ENCODE peak calls at places on chromosomes 16 and 17, in seven cellular contexts. S is HCT116, U is SK-N-SH, H is endothelial cell of umbilical vein, E is prostate gland, L is stomach, W is K562. Q is an unnamed sample. For H3K4me1, the result is how much of the 10 kb centered on the place peaks cover.

GRCh38 chr17:79026345-79027273 is 2.6 kb downstream of the C1QTNF1 start:
- DNase-seq in S (peak), W (no peak), E (no peak), L (peak), H (no peak), U (peak), Q (peak)

GRCh38 chr16:26546573-26546972 is 520.2 kb upstream of the C16orf82 start:
- DNase-seq in H (no peak), E (no peak), S (no peak), U (no peak), W (no peak), L (no peak), Q (no peak)

GRCh38 chr16:58157239-58157638 is 28.1 kb upstream of the CFAP20 start:
- DNase-seq in H (no peak), W (no peak), L (no peak), S (no peak), U (no peak), E (no peak), Q (no peak)

GRCh38 chr17:38656959-38657823 is 17.6 kb downstream of the EPOP start:
- DNase-seq in E (no peak), S (no peak), H (no peak), W (no peak), L (no peak), U (no peak), Q (no peak)

GRCh38 chr16:50354629-50355456 is 13.9 kb downstream of the BRD7 start:
- DNase-seq in S (no peak), U (peak), W (peak), E (no peak), L (no peak), H (peak), Q (no peak)

GRCh38 chr16:84582958-84583516 is 34.8 kb downstream of the COTL1 start:
- DNase-seq in L (no peak), H (no peak), S (no peak), W (no peak), E (no peak), U (no peak), Q (no peak)

GRCh38 chr17:28974451-28974850 is 23.1 kb upstream of the PHF12 start:
- DNase-seq in W (peak), H (no peak), U (no peak), L (no peak), S (no peak), E (no peak), Q (no peak)

GRCh38 chr17:63274156-63274555 is 171.9 kb downstream of the CYB561 start:
- DNase-seq in S (peak), W (no peak), L (no peak), U (no peak), H (no peak), E (no peak), Q (no peak)

GRCh38 chr17:18261146-18261515 is 669 bp downstream of the MIEF2 start:
- DNase-seq in S (no peak), H (peak), L (peak), U (peak), W (peak), E (peak), Q (peak)

GRCh38 chr17:48831549-48831883 is 681 bp downstream of the CALCOCO2 start:
- DNase-seq in U (no peak), L (no peak), E (no peak), S (no peak), H (no peak), W (no peak), Q (no peak)

GRCh38 chr17:37220609-37220953 is 155.2 kb upstream of the C17orf78 start:
- DNase-seq in W (no peak), L (no peak), E (no peak), S (peak), H (peak), U (peak), Q (peak)

GRCh38 chr17:39928868-39929651 is 1.5 kb downstream of the LRRC3C start:
- DNase-seq in S (peak), H (peak), E (no peak), U (no peak), W (no peak), L (no peak), Q (no peak)

GRCh38 chr17:73706858-73707257 is 62.6 kb upstream of the SDK2 start:
- DNase-seq in U (no peak), L (no peak), W (no peak), H (no peak), E (peak), S (no peak), Q (no peak)

GRCh38 chr16:11658896-11659708 is 9.2 kb upstream of the SNN start:
- DNase-seq in H (no peak), L (no peak), S (no peak), U (no peak), W (no peak), E (no peak), Q (no peak)

GRCh38 chr17:62706598-62707424 is 79.3 kb downstream of the MRC2 start:
- DNase-seq in U (no peak), H (no peak), W (no peak), L (no peak), S (no peak), E (no peak), Q (no peak)

GRCh38 chr17:73350864-73351263 is 39.1 kb upstream of the CDC42EP4 start:
- DNase-seq in E (no peak), L (no peak), W (no peak), S (no peak), H (no peak), U (no peak), Q (no peak)

GRCh38 chr17:79561486-79562116 is 49.2 kb downstream of the RBFOX3 start:
- DNase-seq in L (no peak), W (no peak), E (no peak), U (no peak), H (no peak), S (no peak), Q (no peak)

GRCh38 chr16:76946879-76947278 is 244.1 kb upstream of the MON1B start:
- DNase-seq in L (no peak), U (peak), W (peak), S (peak), E (peak), H (no peak), Q (no peak)

GRCh38 chr16:1884155-1884760 is 12.3 kb upstream of the MEIOB start:
- DNase-seq in E (no peak), S (peak), H (peak), W (peak), L (no peak), U (peak), Q (peak)

GRCh38 chr16:54284931-54285413 is 1.6 kb downstream of the IRX3 start:
- DNase-seq in H (no peak), U (peak), S (no peak), W (no peak), L (no peak), E (no peak), Q (no peak)

GRCh38 chr17:3973498-3974137 is 9.4 kb upstream of the ATP2A3 start:
- DNase-seq in S (no peak), W (no peak), L (no peak), E (no peak), H (no peak), U (peak), Q (no peak)

GRCh38 chr17:64780096-64781012 is 118.2 kb upstream of the SMURF2 start:
- DNase-seq in L (peak), H (peak), U (peak), E (peak), S (peak), W (no peak), Q (peak)

GRCh38 chr16:2090819-2091721 is 43.3 kb downstream of the TSC2 start:
- DNase-seq in E (peak), W (peak), U (peak), S (peak), L (peak), H (peak), Q (peak)

GRCh38 chr16:23865853-23866252 is 30.1 kb downstream of the PRKCB start:
- DNase-seq in H (no peak), E (no peak), L (no peak), S (no peak), U (no peak), W (no peak), Q (no peak)

GRCh38 chr17:8384801-8385335 is 1.9 kb upstream of the RPL26 start:
- DNase-seq in U (no peak), S (peak), W (no peak), L (no peak), H (peak), E (no peak), Q (no peak)

GRCh38 chr17:17494499-17495447 is 1.4 kb downstream of the RASD1 start:
- DNase-seq in E (peak), U (no peak), H (peak), S (no peak), L (peak), W (no peak), Q (peak)

DNA sequence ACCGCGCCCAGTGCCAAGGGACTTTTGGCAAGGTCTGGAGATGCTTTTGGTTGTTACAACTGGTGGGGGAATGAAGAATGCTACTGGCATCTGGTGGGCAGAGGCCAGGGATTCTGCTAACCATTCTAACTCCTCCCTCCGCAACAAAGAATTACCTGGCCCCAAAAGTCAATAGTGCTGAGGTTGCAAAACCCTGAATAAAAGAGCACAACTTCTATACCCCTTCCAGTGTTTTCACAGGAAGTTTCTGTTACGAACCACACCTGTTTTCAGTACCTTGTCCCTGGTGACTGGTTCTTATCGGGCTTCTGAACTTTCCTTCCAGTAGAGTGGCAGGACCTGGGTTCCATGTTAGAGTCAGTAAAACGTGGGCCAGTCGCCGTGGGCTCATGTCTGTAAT is 17.3 kb downstream of the ABAT start:
- DNase-seq in L (no peak), S (no peak), H (no peak), E (no peak), W (no peak), U (no peak), Q (no peak)
- H3K4me3 ChIP-seq in L (no peak), S (no peak), H (no peak), E (no peak), W (no peak), U (no peak), Q (no peak)

DNA sequence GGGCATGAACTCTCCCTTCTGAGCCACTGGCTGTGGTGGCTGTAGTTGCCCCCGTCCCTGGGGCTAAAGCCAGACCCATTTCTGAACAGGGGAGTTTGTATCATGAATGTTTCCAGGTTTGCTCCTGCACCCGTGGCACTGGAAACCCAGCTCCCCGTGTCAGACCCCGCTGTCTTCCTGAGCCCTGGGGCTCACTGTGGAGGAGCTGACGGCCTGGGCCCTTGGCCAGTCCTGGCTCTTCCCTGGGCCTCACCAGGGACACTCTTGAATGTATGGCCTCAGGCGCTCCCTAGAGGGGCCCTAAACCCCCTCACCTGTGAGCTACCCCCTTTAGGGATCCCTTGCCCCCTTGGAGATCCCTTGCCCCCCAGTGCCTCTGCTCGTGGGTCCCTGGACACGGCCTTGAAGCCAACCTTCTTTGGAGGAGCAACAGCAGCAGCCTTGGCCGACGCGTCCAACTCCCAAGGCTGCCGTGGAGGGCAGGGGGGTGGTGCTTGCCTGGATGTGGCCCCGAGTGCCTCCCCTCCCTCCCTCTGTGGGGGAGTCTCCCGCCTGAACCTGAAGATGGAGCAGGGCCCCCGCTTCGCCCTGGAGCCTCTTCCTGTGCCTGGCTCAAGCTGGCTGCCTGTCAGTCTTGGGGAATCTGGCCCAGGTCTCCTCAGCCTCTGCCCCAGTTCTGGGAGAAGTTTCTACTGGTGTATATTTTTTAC is 15.9 kb downstream of the CASKIN2 start:
- DNase-seq in E (no peak), W (peak), H (no peak), U (peak), L (no peak), S (no peak), Q (no peak)
- H3K4me1 ChIP-seq in E (under half), W (half or more), H (under half), U (under half), L (under half), S (under half), Q (under half)

GRCh38 chr17:53058031-53058430 is 764.7 kb upstream of the KIF2B start:
- DNase-seq in U (no peak), L (no peak), S (no peak), E (no peak), H (no peak), W (no peak), Q (no peak)

DNA sequence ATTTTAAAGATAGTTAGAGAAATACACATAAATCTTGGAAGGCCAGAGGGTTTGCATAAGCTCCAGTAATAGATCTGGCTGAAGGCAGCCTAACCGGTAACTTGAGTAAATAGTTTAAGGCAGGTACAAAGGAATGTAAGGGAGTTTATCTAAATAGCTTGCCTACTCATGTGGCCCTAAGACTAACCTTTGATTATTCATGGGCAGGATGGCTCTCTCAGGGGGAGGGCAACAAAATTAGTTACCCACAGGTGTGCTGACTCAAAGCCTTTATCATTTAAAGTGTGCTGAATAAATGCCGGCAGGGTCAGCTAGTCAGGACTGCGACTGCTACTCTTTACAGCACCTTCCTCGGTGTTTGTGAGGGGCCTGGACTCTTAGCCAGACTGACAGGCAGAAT is 761.3 kb upstream of the KIF2B start:
- DNase-seq in L (no peak), H (no peak), W (no peak), E (no peak), U (no peak), S (no peak), Q (no peak)
- TF ChIP-seq POLR2AphosphoS5 in L (no peak), H (no peak), W (no peak), E (no peak), U (no peak), S (no peak), Q (no peak)

GRCh38 chr17:56903560-56903959 is 10.3 kb downstream of the TRIM25 start:
- DNase-seq in U (no peak), H (no peak), W (no peak), L (no peak), S (no peak), E (no peak), Q (no peak)

GRCh38 chr17:56909742-56910508 is 3.9 kb downstream of the TRIM25 start:
- DNase-seq in W (peak), S (no peak), U (no peak), H (no peak), E (no peak), L (peak), Q (peak)

GRCh38 chr17:56912105-56912999 is 1.5 kb downstream of the TRIM25 start:
- DNase-seq in S (no peak), W (peak), E (no peak), H (peak), L (peak), U (no peak), Q (peak)

GRCh38 chr17:56910509-56911235 is 3.2 kb downstream of the TRIM25 start:
- DNase-seq in W (no peak), E (no peak), U (no peak), S (no peak), L (no peak), H (no peak), Q (no peak)

DNA sequence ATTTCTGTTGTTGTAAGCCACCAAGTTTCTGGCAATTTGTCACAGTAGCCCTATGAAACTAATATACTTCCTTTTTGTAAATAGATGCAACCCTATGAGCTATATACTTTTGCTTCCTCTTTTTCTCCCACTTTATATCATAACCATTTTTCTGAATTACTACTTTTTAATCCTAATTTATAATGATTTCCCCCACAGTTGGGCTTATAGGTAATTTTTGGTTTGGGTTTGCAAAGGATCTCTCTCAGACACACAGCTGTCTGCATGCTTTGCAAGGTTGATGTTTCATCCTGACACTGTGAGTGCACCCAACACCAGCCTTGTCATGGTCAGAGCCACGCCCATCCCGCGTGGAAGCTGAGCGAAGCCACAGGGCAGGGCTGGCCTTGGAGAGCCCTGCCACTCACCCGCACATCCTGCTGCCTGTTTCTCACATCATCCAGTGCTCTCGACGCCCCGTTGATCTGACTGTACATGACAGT is 5.7 kb downstream of the TRIM25 start:
- DNase-seq in U (no peak), E (no peak), S (no peak), W (peak), H (no peak), L (peak), Q (peak)
- H3K4me3 ChIP-seq in U (no peak), E (no peak), S (no peak), W (no peak), H (no peak), L (no peak), Q (no peak)

DNA sequence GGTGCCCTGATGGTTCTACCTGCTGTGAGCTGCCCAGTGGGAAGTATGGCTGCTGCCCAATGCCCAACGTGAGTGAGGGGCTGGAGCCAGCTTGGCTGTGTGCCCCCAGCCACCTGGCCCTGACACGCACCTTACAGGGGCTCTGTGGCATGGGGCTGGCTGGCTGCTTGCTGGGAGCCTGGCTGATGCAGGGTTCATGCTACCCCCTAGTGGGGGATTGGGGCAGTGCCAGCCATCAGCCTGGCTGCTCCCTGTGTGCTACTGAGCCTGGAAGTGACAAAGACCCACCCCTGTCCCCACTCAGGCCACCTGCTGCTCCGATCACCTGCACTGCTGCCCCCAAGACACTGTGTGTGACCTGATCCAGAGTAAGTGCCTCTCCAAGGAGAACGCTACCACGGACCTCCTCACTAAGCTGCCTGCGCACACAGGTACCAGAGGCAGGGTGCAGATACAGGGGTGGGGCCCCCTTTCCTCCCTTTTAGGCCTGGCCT is 5.7 kb downstream of the GRN start:
- DNase-seq in E (peak), L (peak), H (peak), W (peak), U (peak), S (no peak), Q (peak)
- H3K4me1 ChIP-seq in E (under half), L (under half), H (under half), W (under half), U (under half), S (under half), Q (under half)

GRCh38 chr17:349666-350065 is 2.9 kb downstream of the RPH3AL start:
- DNase-seq in U (no peak), H (peak), S (no peak), W (no peak), E (no peak), L (no peak), Q (no peak)

GRCh38 chr17:350706-351435 is 1.7 kb downstream of the RPH3AL start:
- DNase-seq in W (no peak), S (no peak), H (peak), U (peak), L (peak), E (no peak), Q (peak)

GRCh38 chr17:347309-347708 is 5.3 kb downstream of the RPH3AL start:
- DNase-seq in H (no peak), W (no peak), U (no peak), S (no peak), L (no peak), E (no peak), Q (no peak)

GRCh38 chr17:348012-348411 is 4.6 kb downstream of the RPH3AL start:
- DNase-seq in L (no peak), H (no peak), U (no peak), S (no peak), E (no peak), W (no peak), Q (no peak)

GRCh38 chr17:348692-349425 is 3.7 kb downstream of the RPH3AL start:
- DNase-seq in S (no peak), H (peak), W (no peak), E (peak), L (peak), U (no peak), Q (peak)
- TF ChIP-seq POLR2AphosphoS5 in S (no peak), H (no peak), W (no peak), E (peak), L (peak), U (no peak), Q (no peak)